ENCODE peak calls at places on chromosome 4, in five cellular contexts. C, D, A, G and E are unnamed samples.

GRCh38 chr4:77074961-77075855 is 581 bp downstream of the CCNI start:
- DNase-seq in C (peak; percentile 86), D (peak; percentile 88), A (peak; percentile 68), G (peak; percentile 63), E (peak; percentile 92)

GRCh38 chr4:123444298-123444731 is 47.7 kb downstream of the SPRY1 start:
- DNase-seq in C (peak; percentile 75), D (peak; percentile 82), A (peak; percentile 3), G (peak; percentile 63), E (peak; percentile 98)

GRCh38 chr4:89562715-89563114 is 255.1 kb upstream of the GPRIN3 start:
- DNase-seq in C (no peak), D (no peak), A (no peak), G (no peak), E (no peak)

GRCh38 chr4:185735887-185736286 is 76.1 kb downstream of the SORBS2 start:
- DNase-seq in C (no peak), D (no peak), A (no peak), G (no peak), E (peak; percentile 65)

GRCh38 chr4:153566751-153567150 is 100.6 kb downstream of the TMEM131L start:
- DNase-seq in C (no peak), D (no peak), A (no peak), G (no peak), E (no peak)

GRCh38 chr4:151266542-151266941 is 10.4 kb upstream of the PRSS48 start:
- DNase-seq in C (no peak), D (no peak), A (no peak), G (no peak), E (no peak)

GRCh38 chr4:87126056-87126455 is 94.4 kb downstream of the KLHL8 start:
- DNase-seq in C (no peak), D (no peak), A (no peak), G (no peak), E (no peak)

GRCh38 chr4:115851918-115852766 is 738.7 kb upstream of the NDST4 start:
- DNase-seq in C (peak; percentile 53), D (peak; percentile 84), A (no peak), G (peak; percentile 57), E (peak; percentile 71)

GRCh38 chr4:170476351-170476750 is 386.6 kb upstream of the AADAT start:
- DNase-seq in C (no peak), D (no peak), A (no peak), G (no peak), E (no peak)

GRCh38 chr4:15895517-15895916 is 43.0 kb downstream of the FGFBP1 start:
- DNase-seq in C (no peak), D (no peak), A (no peak), G (no peak), E (no peak)

GRCh38 chr4:86972997-86973396 is 38.2 kb downstream of the AFF1 start:
- DNase-seq in C (no peak), D (no peak), A (no peak), G (no peak), E (peak; percentile 93)

GRCh38 chr4:55356991-55357461 is 11.0 kb downstream of the SRD5A3 start:
- DNase-seq in C (no peak), D (no peak), A (no peak), G (no peak), E (no peak)

GRCh38 chr4:168451744-168452394 is 28.4 kb downstream of the DDX60L start:
- DNase-seq in C (no peak), D (no peak), A (no peak), G (no peak), E (peak; percentile 41)

GRCh38 chr4:5865896-5866599 is 26.8 kb downstream of the CRMP1 start:
- DNase-seq in C (no peak), D (no peak), A (no peak), G (no peak), E (peak; percentile 75)

GRCh38 chr4:158572608-158573007 is 50.9 kb downstream of the RXFP1 start:
- DNase-seq in C (no peak), D (no peak), A (no peak), G (no peak), E (no peak)

GRCh38 chr4:144656857-144657256 is 10.9 kb downstream of the HHIP start:
- DNase-seq in C (no peak), D (no peak), A (no peak), G (no peak), E (no peak)

GRCh38 chr4:17662694-17663093 is 48.3 kb downstream of the MED28 start:
- DNase-seq in C (no peak), D (no peak), A (no peak), G (no peak), E (peak; percentile 75)

GRCh38 chr4:8641256-8641655 is 48.7 kb downstream of the CPZ start:
- DNase-seq in C (no peak), D (no peak), A (no peak), G (no peak), E (no peak)

GRCh38 chr4:109472343-109472761 is 38.7 kb downstream of the SEC24B start:
- DNase-seq in C (no peak), D (no peak), A (no peak), G (no peak), E (peak; percentile 51)

GRCh38 chr4:110201502-110201901 is 3.1 kb upstream of the ELOVL6 start:
- DNase-seq in C (peak; percentile 28), D (no peak), A (no peak), G (no peak), E (no peak)

GRCh38 chr4:81446634-81447033 is 25.1 kb downstream of the RASGEF1B start:
- DNase-seq in C (no peak), D (no peak), A (no peak), G (no peak), E (no peak)

GRCh38 chr4:102935716-102936115 is 66.9 kb downstream of the CISD2 start:
- DNase-seq in C (no peak), D (no peak), A (no peak), G (no peak), E (no peak)

GRCh38 chr4:13627185-13627605 is 330 bp downstream of the BOD1L1 start:
- DNase-seq in C (no peak), D (peak; percentile 48), A (peak; percentile 9), G (no peak), E (peak; percentile 68)

GRCh38 chr4:126955292-126956191 is 677.2 kb upstream of the INTU start:
- DNase-seq in C (no peak), D (no peak), A (no peak), G (no peak), E (no peak)

GRCh38 chr4:153710681-153711080 is 26.6 kb downstream of the TLR2 start:
- DNase-seq in C (no peak), D (no peak), A (no peak), G (no peak), E (no peak)

GRCh38 chr4:139457318-139457717 is 3.4 kb downstream of the RAB33B start:
- DNase-seq in C (no peak), D (no peak), A (no peak), G (no peak), E (no peak)

GRCh38 chr4:152101546-152102183 is 340.9 kb upstream of the GATB start:
- DNase-seq in C (no peak), D (no peak), A (no peak), G (no peak), E (no peak)

GRCh38 chr4:77699731-77700210 is 94.2 kb downstream of the CXCL13 start:
- DNase-seq in C (peak; percentile 30), D (no peak), A (no peak), G (peak; percentile 25), E (no peak)

GRCh38 chr4:36332782-36333131 is 51.3 kb downstream of the DTHD1 start:
- DNase-seq in C (no peak), D (peak; percentile 84), A (no peak), G (no peak), E (no peak)

GRCh38 chr4:141503260-141503659 is 133.1 kb upstream of the IL15 start:
- DNase-seq in C (no peak), D (no peak), A (no peak), G (no peak), E (no peak)

GRCh38 chr4:145481164-145481941 is at the start of gene SMAD1:
- DNase-seq in C (peak; percentile 92), D (peak; percentile 83), A (peak; percentile 15), G (peak; percentile 65), E (no peak)

GRCh38 chr4:123624959-123625358 is 228.4 kb downstream of the SPRY1 start:
- DNase-seq in C (no peak), D (peak; percentile 38), A (no peak), G (no peak), E (peak; percentile 26)

GRCh38 chr4:11623726-11624037 is 195.0 kb upstream of the HS3ST1 start:
- DNase-seq in C (no peak), D (peak; percentile 22), A (no peak), G (no peak), E (peak; percentile 21)